ENCODE peak calls at places on chromosomes 12 and 14, in six cellular contexts. M is HCT116, P is K562, G is HepG2, B is GM12878, H is H1. U is an unnamed sample.

GRCh38 chr14:94932589-94932988 is 162.7 kb upstream of the GSC start:
- DNase-seq in M (no peak), P (no peak), G (no peak), B (no peak), H (no peak), U (no peak)

GRCh38 chr12:68286396-68286795 is 33.0 kb upstream of the IL22 start:
- DNase-seq in M (no peak), P (no peak), G (no peak), B (no peak), H (no peak), U (no peak)

GRCh38 chr12:102300824-102301461 is 103.3 kb upstream of the PMCH start:
- DNase-seq in M (peak; percentile 53), P (peak; percentile 71), G (peak; percentile 49), B (peak; percentile 61), H (no peak), U (peak; percentile 21)

GRCh38 chr14:102775855-102776760 is 1.1 kb upstream of the TRAF3 start:
- DNase-seq in M (no peak), P (peak; percentile 38), G (peak; percentile 43), B (no peak), H (no peak), U (no peak)

GRCh38 chr12:106072751-106073150 is 66.0 kb downstream of the NUAK1 start:
- DNase-seq in M (no peak), P (no peak), G (no peak), B (no peak), H (no peak), U (no peak)

GRCh38 chr14:105075364-105076295 is 10.4 kb upstream of the GPR132 start:
- DNase-seq in M (no peak), P (peak; percentile 89), G (no peak), B (no peak), H (no peak), U (no peak)

GRCh38 chr12:32569256-32569655 is 109.8 kb upstream of the DNM1L start:
- DNase-seq in M (no peak), P (no peak), G (no peak), B (no peak), H (no peak), U (no peak)

GRCh38 chr14:47447076-47447475 is 228.3 kb downstream of the MDGA2 start:
- DNase-seq in M (no peak), P (no peak), G (no peak), B (no peak), H (no peak), U (no peak)

GRCh38 chr12:127621366-127621765 is 645.6 kb upstream of the TMEM132C start:
- DNase-seq in M (no peak), P (no peak), G (no peak), B (no peak), H (no peak), U (peak; percentile 13)

GRCh38 chr14:105487449-105487985 is 831 bp downstream of the CRIP1 start:
- DNase-seq in M (no peak), P (peak; percentile 31), G (no peak), B (no peak), H (peak; percentile 52), U (no peak)

GRCh38 chr12:53231859-53232640 is at the start of gene RARG:
- DNase-seq in M (no peak), P (peak; percentile 42), G (no peak), B (no peak), H (peak; percentile 83), U (peak; percentile 57)

GRCh38 chr14:35534884-35535793 is 1.2 kb downstream of the INSM2 start:
- DNase-seq in M (no peak), P (peak; percentile 71), G (peak; percentile 61), B (no peak), H (peak; percentile 93), U (peak; percentile 88)

GRCh38 chr14:47675489-47676300 is at the start of gene MDGA2:
- DNase-seq in M (no peak), P (no peak), G (no peak), B (no peak), H (peak; percentile 80), U (peak; percentile 59)

GRCh38 chr12:6952121-6952859 is 1.1 kb downstream of the PTPN6 start:
- DNase-seq in M (no peak), P (no peak), G (no peak), B (no peak), H (no peak), U (no peak)

GRCh38 chr12:2336409-2336829 is 283.6 kb downstream of the CACNA1C start:
- DNase-seq in M (peak; percentile 75), P (peak; percentile 30), G (no peak), B (peak; percentile 85), H (no peak), U (no peak)

GRCh38 chr14:90514015-90514398 is 117.2 kb downstream of the CALM1 start:
- DNase-seq in M (no peak), P (no peak), G (no peak), B (no peak), H (no peak), U (no peak)

GRCh38 chr14:90511795-90512331 is 115.0 kb downstream of the CALM1 start:
- DNase-seq in M (no peak), P (no peak), G (no peak), B (no peak), H (no peak), U (no peak)

GRCh38 chr14:90514566-90514965 is 117.7 kb downstream of the CALM1 start:
- DNase-seq in M (no peak), P (no peak), G (no peak), B (no peak), H (no peak), U (no peak)

GRCh38 chr14:90512332-90512951 is 115.6 kb downstream of the CALM1 start:
- DNase-seq in M (no peak), P (no peak), G (no peak), B (no peak), H (no peak), U (no peak)

DNA sequence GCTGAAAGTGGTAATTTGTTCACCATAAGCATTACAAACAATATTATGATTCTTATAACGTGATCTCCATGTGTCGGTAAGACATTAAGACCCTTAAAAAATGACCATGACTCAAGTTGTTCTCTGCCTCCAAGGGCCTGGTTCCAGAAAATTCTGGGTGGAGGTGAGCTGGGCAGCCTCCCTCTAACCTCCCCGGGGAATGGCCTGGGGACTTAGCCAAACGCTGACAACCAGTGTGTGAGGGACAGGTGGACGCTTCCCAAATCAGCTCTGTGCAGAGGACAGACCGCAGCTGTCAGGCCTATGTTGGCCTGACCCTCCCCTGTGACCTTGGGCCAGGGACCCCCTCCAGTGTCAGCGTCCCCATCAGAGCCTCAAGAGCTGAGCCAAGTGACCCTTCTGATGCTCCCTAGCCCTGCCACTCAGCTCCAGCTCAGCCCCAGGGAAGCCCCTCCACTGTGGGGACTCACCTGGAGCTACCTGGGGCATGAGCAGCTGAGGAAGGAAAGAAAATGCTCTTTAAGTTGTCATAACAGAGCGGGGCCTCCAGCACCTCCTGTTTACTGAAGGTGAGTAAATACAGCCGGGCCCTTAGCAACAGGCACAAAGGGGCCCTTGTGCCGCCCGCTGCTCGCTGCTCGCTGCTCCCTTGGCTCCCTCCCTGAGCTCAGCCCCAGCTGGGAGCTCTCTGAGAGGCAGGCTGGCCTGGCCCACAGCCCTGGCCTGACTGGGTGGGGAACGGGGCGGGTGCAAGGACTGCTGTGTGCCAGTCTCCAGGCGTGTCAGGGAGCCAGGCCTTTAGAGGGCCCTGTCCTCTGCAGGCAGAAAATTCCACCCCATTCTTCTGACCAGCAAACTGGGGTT is 116.6 kb downstream of the CALM1 start:
- DNase-seq in M (no peak), P (no peak), G (peak; percentile 93), B (no peak), H (no peak), U (no peak)
- TF ChIP-seq ATF3 in M (no peak), P (no peak), G (no peak), B (no peak), H (no peak), U (no peak)

GRCh38 chr14:51581017-51581881 is 70.5 kb upstream of the FRMD6 start:
- DNase-seq in M (no peak), P (no peak), G (no peak), B (no peak), H (no peak), U (no peak)
- TF ChIP-seq ATF3 in M (no peak), P (no peak), G (no peak), B (no peak), H (no peak), U (no peak)

GRCh38 chr14:70021548-70021947 is 142.3 kb downstream of the SMOC1 start:
- DNase-seq in M (no peak), P (no peak), G (no peak), B (no peak), H (no peak), U (no peak)

GRCh38 chr14:70020350-70021170 is 141.3 kb downstream of the SMOC1 start:
- DNase-seq in M (no peak), P (no peak), G (no peak), B (no peak), H (no peak), U (no peak)

GRCh38 chr14:70023871-70024270 is 144.7 kb downstream of the SMOC1 start:
- DNase-seq in M (no peak), P (no peak), G (no peak), B (no peak), H (no peak), U (no peak)

GRCh38 chr14:70018713-70019201 is 139.5 kb downstream of the SMOC1 start:
- DNase-seq in M (no peak), P (no peak), G (no peak), B (no peak), H (no peak), U (no peak)

DNA sequence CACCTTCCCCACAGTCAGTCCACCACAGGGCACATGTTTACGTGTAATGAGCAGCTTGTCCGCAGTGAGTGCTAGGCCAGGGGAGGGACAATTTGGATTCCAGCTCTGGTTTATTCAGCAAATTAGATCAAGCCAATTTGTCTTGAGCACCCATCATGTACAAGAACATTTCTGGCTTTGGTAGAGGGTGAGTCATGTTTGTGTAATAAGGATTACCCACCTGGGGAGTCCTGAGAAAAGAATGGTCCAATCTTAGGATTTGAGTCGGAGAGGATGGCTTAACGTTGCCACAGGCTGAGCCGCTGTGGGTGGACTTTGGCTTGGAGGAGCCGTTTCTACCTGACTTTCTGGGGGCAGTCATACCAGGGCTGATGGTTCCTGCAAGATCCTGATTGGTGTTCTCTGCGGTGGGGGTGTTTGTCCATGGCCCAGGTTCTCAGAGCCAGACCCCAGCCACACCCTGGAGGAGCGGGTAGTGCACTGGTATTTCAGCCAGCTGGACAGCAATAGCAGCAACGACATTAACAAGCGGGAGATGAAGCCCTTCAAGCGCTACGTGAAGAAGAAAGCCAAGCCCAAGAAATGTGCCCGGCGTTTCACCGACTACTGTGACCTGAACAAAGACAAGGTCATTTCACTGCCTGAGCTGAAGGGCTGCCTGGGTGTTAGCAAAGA is 143.7 kb downstream of the SMOC1 start:
- DNase-seq in M (no peak), P (no peak), G (no peak), B (no peak), H (no peak), U (no peak)
- TF ChIP-seq ATF3 in M (no peak), P (no peak), G (no peak), B (no peak), H (no peak), U (no peak)

DNA sequence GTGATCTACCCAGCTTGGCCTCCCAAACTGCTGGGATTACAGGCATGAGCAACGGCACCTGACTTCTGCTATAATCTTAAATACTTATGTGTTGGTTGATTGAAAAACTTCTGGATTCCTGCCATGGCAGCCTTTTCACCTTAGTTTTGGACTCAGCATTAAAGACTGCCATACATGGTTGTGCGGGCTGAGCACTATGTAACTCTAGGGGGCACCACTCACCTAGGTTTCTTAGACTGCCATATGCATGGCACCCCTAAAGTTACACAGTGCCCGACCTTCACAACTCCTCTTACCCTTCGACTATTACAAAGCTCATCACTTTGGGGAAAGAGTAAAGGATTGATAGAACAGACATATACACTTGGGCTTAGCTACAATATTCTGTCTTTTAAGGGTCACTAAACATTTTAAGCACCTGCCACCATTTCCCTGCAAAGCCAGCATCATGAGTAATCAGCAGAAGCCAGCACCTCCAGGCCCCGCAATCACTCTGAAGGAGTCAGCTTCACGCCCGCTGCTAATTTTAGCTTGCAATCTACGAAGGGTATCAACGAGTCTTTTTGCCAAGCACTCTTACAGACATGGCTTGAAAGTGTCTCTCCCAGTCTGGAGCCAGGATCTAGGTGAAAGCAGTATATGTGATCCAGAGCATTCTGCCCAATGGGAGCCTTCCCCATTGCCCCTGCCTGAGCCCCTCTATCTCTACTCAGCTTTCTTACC is 59.8 kb downstream of the SUDS3 start:
- DNase-seq in M (peak; percentile 12), P (peak; percentile 45), G (no peak), B (no peak), H (peak; percentile 57), U (peak; percentile 65)
- TF ChIP-seq ATF3 in M (no peak), P (no peak), G (no peak), B (no peak), H (no peak), U (no peak)